ENCODE peak calls at places on chromosomes 6 and 20, in nine cellular contexts. One of them, this sample, is unnamed.

GRCh38 chr6:106973841-106974336 is 640 bp downstream of the CD24 start:
- DNase-seq in naive thymus-derived CD4-positive, alpha-beta T cell: no peak
- DNase-seq in NCI-H524 treated with DMSO at 0.1 percent for 48 hours: peak; percentile 14
- DNase-seq in T47D: no peak
- DNase-seq in chondrocyte: no peak
- DNase-seq in posterior cingulate gyrus: no peak
- DNase-seq in heart right ventricle: no peak
- DNase-seq in neural progenitor cell: peak; percentile 80
- DNase-seq in right atrium auricular region: no peak
- DNase-seq in this sample: peak; percentile 36

GRCh38 chr6:132683543-132683942 is 24.6 kb upstream of the TAAR1 start:
- DNase-seq in naive thymus-derived CD4-positive, alpha-beta T cell: no peak
- DNase-seq in right atrium auricular region: no peak
- DNase-seq in posterior cingulate gyrus: no peak
- DNase-seq in NCI-H524 treated with DMSO at 0.1 percent for 48 hours: no peak
- DNase-seq in heart right ventricle: no peak
- DNase-seq in neural progenitor cell: no peak
- DNase-seq in T47D: no peak
- DNase-seq in chondrocyte: no peak
- DNase-seq in this sample: no peak

GRCh38 chr6:84728602-84729001 is 35.8 kb downstream of the TBX18 start:
- DNase-seq in heart right ventricle: no peak
- DNase-seq in T47D: no peak
- DNase-seq in naive thymus-derived CD4-positive, alpha-beta T cell: no peak
- DNase-seq in NCI-H524 treated with DMSO at 0.1 percent for 48 hours: no peak
- DNase-seq in neural progenitor cell: peak; percentile 23
- DNase-seq in posterior cingulate gyrus: no peak
- DNase-seq in right atrium auricular region: no peak
- DNase-seq in chondrocyte: no peak
- DNase-seq in this sample: no peak

GRCh38 chr6:160347259-160348208 is 644 bp upstream of the SLC22A3 start:
- DNase-seq in T47D: no peak
- DNase-seq in naive thymus-derived CD4-positive, alpha-beta T cell: no peak
- DNase-seq in neural progenitor cell: no peak
- DNase-seq in posterior cingulate gyrus: no peak
- DNase-seq in right atrium auricular region: no peak
- DNase-seq in heart right ventricle: no peak
- DNase-seq in chondrocyte: no peak
- DNase-seq in NCI-H524 treated with DMSO at 0.1 percent for 48 hours: no peak
- DNase-seq in this sample: no peak

GRCh38 chr6:120816862-120817261 is 517.4 kb downstream of the TBC1D32 start:
- DNase-seq in T47D: no peak
- DNase-seq in heart right ventricle: no peak
- DNase-seq in posterior cingulate gyrus: no peak
- DNase-seq in chondrocyte: no peak
- DNase-seq in neural progenitor cell: no peak
- DNase-seq in right atrium auricular region: no peak
- DNase-seq in NCI-H524 treated with DMSO at 0.1 percent for 48 hours: no peak
- DNase-seq in naive thymus-derived CD4-positive, alpha-beta T cell: no peak
- DNase-seq in this sample: no peak

GRCh38 chr6:17710331-17710730 is 3.6 kb upstream of the NUP153 start:
- DNase-seq in right atrium auricular region: no peak
- DNase-seq in posterior cingulate gyrus: no peak
- DNase-seq in T47D: no peak
- DNase-seq in NCI-H524 treated with DMSO at 0.1 percent for 48 hours: no peak
- DNase-seq in chondrocyte: no peak
- DNase-seq in heart right ventricle: no peak
- DNase-seq in naive thymus-derived CD4-positive, alpha-beta T cell: no peak
- DNase-seq in neural progenitor cell: no peak
- DNase-seq in this sample: no peak

GRCh38 chr6:308307-308706 is 16.0 kb downstream of the DUSP22 start:
- DNase-seq in posterior cingulate gyrus: no peak
- DNase-seq in chondrocyte: no peak
- DNase-seq in right atrium auricular region: no peak
- DNase-seq in naive thymus-derived CD4-positive, alpha-beta T cell: no peak
- DNase-seq in T47D: no peak
- DNase-seq in neural progenitor cell: no peak
- DNase-seq in heart right ventricle: no peak
- DNase-seq in NCI-H524 treated with DMSO at 0.1 percent for 48 hours: no peak
- DNase-seq in this sample: no peak

GRCh38 chr6:46035242-46035641 is 19.6 kb upstream of the CLIC5 start:
- DNase-seq in right atrium auricular region: no peak
- DNase-seq in posterior cingulate gyrus: no peak
- DNase-seq in NCI-H524 treated with DMSO at 0.1 percent for 48 hours: no peak
- DNase-seq in chondrocyte: no peak
- DNase-seq in heart right ventricle: no peak
- DNase-seq in neural progenitor cell: no peak
- DNase-seq in T47D: no peak
- DNase-seq in naive thymus-derived CD4-positive, alpha-beta T cell: no peak
- DNase-seq in this sample: no peak

GRCh38 chr6:77454386-77454785 is 8.9 kb downstream of the HTR1B start:
- DNase-seq in T47D: no peak
- DNase-seq in heart right ventricle: no peak
- DNase-seq in neural progenitor cell: no peak
- DNase-seq in chondrocyte: no peak
- DNase-seq in NCI-H524 treated with DMSO at 0.1 percent for 48 hours: no peak
- DNase-seq in posterior cingulate gyrus: no peak
- DNase-seq in right atrium auricular region: no peak
- DNase-seq in naive thymus-derived CD4-positive, alpha-beta T cell: no peak
- DNase-seq in this sample: no peak

GRCh38 chr6:10256113-10256690 is 158.7 kb downstream of the TFAP2A start:
- DNase-seq in chondrocyte: no peak
- DNase-seq in T47D: no peak
- DNase-seq in neural progenitor cell: peak; percentile 22
- DNase-seq in posterior cingulate gyrus: no peak
- DNase-seq in heart right ventricle: no peak
- DNase-seq in right atrium auricular region: no peak
- DNase-seq in NCI-H524 treated with DMSO at 0.1 percent for 48 hours: no peak
- DNase-seq in naive thymus-derived CD4-positive, alpha-beta T cell: no peak
- DNase-seq in this sample: no peak

GRCh38 chr20:35240083-35240913 is 13.8 kb downstream of the MMP24 start:
- DNase-seq in naive thymus-derived CD4-positive, alpha-beta T cell: no peak
- DNase-seq in chondrocyte: no peak
- DNase-seq in NCI-H524 treated with DMSO at 0.1 percent for 48 hours: no peak
- DNase-seq in right atrium auricular region: no peak
- DNase-seq in posterior cingulate gyrus: no peak
- DNase-seq in T47D: no peak
- DNase-seq in neural progenitor cell: no peak
- DNase-seq in heart right ventricle: no peak
- DNase-seq in this sample: no peak

GRCh38 chr6:18562726-18563125 is 175.6 kb downstream of the RNF144B start:
- DNase-seq in heart right ventricle: no peak
- DNase-seq in NCI-H524 treated with DMSO at 0.1 percent for 48 hours: no peak
- DNase-seq in T47D: no peak
- DNase-seq in naive thymus-derived CD4-positive, alpha-beta T cell: no peak
- DNase-seq in neural progenitor cell: no peak
- DNase-seq in posterior cingulate gyrus: no peak
- DNase-seq in right atrium auricular region: no peak
- DNase-seq in chondrocyte: no peak
- DNase-seq in this sample: no peak

GRCh38 chr6:157747395-157747794 is 75.7 kb upstream of the SNX9 start:
- DNase-seq in NCI-H524 treated with DMSO at 0.1 percent for 48 hours: no peak
- DNase-seq in chondrocyte: no peak
- DNase-seq in posterior cingulate gyrus: no peak
- DNase-seq in heart right ventricle: no peak
- DNase-seq in naive thymus-derived CD4-positive, alpha-beta T cell: no peak
- DNase-seq in neural progenitor cell: no peak
- DNase-seq in right atrium auricular region: peak; percentile 13
- DNase-seq in T47D: no peak
- DNase-seq in this sample: no peak

GRCh38 chr6:35919827-35920751 is 809 bp downstream of the SRPK1 start:
- DNase-seq in T47D: no peak
- DNase-seq in NCI-H524 treated with DMSO at 0.1 percent for 48 hours: no peak
- DNase-seq in right atrium auricular region: peak; percentile 59
- DNase-seq in naive thymus-derived CD4-positive, alpha-beta T cell: peak; percentile 32
- DNase-seq in chondrocyte: no peak
- DNase-seq in heart right ventricle: no peak
- DNase-seq in neural progenitor cell: peak; percentile 62
- DNase-seq in posterior cingulate gyrus: no peak
- DNase-seq in this sample: peak; percentile 29

GRCh38 chr6:35718911-35719381 is 17.9 kb upstream of the ARMC12 start:
- DNase-seq in heart right ventricle: no peak
- DNase-seq in right atrium auricular region: no peak
- DNase-seq in chondrocyte: no peak
- DNase-seq in neural progenitor cell: no peak
- DNase-seq in posterior cingulate gyrus: no peak
- DNase-seq in NCI-H524 treated with DMSO at 0.1 percent for 48 hours: no peak
- DNase-seq in T47D: no peak
- DNase-seq in naive thymus-derived CD4-positive, alpha-beta T cell: peak; percentile 47
- DNase-seq in this sample: no peak

GRCh38 chr6:79802657-79803310 is 144.6 kb downstream of the ELOVL4 start:
- DNase-seq in NCI-H524 treated with DMSO at 0.1 percent for 48 hours: no peak
- DNase-seq in heart right ventricle: no peak
- DNase-seq in neural progenitor cell: no peak
- DNase-seq in T47D: no peak
- DNase-seq in naive thymus-derived CD4-positive, alpha-beta T cell: no peak
- DNase-seq in chondrocyte: no peak
- DNase-seq in right atrium auricular region: no peak
- DNase-seq in posterior cingulate gyrus: no peak
- DNase-seq in this sample: no peak

This sample was measured in naive B cell.